ENCODE peak calls at places on chromosomes 7 and 10, in six cellular contexts. P is gastrocnemius medialis, T is upper lobe of left lung, Z is pancreas, G is HCT116, X is body of pancreas. R is an unnamed sample.

GRCh38 chr7:41029072-41029492 is 673.8 kb downstream of the INHBA start:
- DNase-seq in P (no peak), T (no peak), Z (no peak), G (peak; percentile 41), X (no peak), R (no peak)

GRCh38 chr10:43585981-43586738 is 11.7 kb upstream of the ZNF239 start:
- DNase-seq in P (no peak), T (peak; percentile 29), Z (no peak), G (no peak), X (no peak), R (no peak)

GRCh38 chr10:8054498-8055407 is at the start of gene GATA3:
- DNase-seq in P (peak; percentile 23), T (peak; percentile 53), Z (no peak), G (no peak), X (no peak), R (peak; percentile 69)

GRCh38 chr7:85103352-85103751 is 83.5 kb downstream of the SEMA3D start:
- DNase-seq in P (peak; percentile 2), T (no peak), Z (no peak), G (peak; percentile 18), X (no peak), R (peak; percentile 48)

GRCh38 chr10:118332948-118333710 is 9.0 kb downstream of the FAM204A start:
- DNase-seq in P (no peak), T (no peak), Z (no peak), G (no peak), X (no peak), R (no peak)

GRCh38 chr10:113030453-113030852 is 80.4 kb downstream of the TCF7L2 start:
- DNase-seq in P (no peak), T (no peak), Z (no peak), G (no peak), X (no peak), R (no peak)

GRCh38 chr10:127906548-127907377 is at the start of gene PTPRE:
- DNase-seq in P (no peak), T (peak; percentile 84), Z (peak; percentile 67), G (peak; percentile 40), X (peak; percentile 70), R (peak; percentile 84)

GRCh38 chr10:3068968-3069737 is 1.8 kb downstream of the PFKP start:
- DNase-seq in P (no peak), T (no peak), Z (no peak), G (no peak), X (no peak), R (peak; percentile 76)

GRCh38 chr7:143329471-143330170 is 13.7 kb downstream of the CLCN1 start:
- DNase-seq in P (no peak), T (no peak), Z (no peak), G (no peak), X (no peak), R (no peak)

GRCh38 chr7:114175140-114175539 is 239.5 kb upstream of the FOXP2 start:
- DNase-seq in P (no peak), T (no peak), Z (no peak), G (no peak), X (no peak), R (no peak)

GRCh38 chr7:44110724-44111635 is 6.8 kb downstream of the AEBP1 start:
- DNase-seq in P (no peak), T (no peak), Z (peak; percentile 35), G (no peak), X (no peak), R (no peak)

GRCh38 chr10:120950103-120950561 is 99.0 kb downstream of the WDR11 start:
- DNase-seq in P (no peak), T (no peak), Z (no peak), G (no peak), X (no peak), R (no peak)

GRCh38 chr10:6542999-6543430 is 37.1 kb downstream of the PRKCQ start:
- DNase-seq in P (no peak), T (peak; percentile 30), Z (no peak), G (no peak), X (no peak), R (no peak)

GRCh38 chr7:134347567-134347966 is 30.8 kb upstream of the SLC35B4 start:
- DNase-seq in P (no peak), T (no peak), Z (no peak), G (no peak), X (no peak), R (no peak)

GRCh38 chr10:78934994-78935602 is 133.7 kb upstream of the ZMIZ1 start:
- DNase-seq in P (no peak), T (no peak), Z (no peak), G (no peak), X (no peak), R (no peak)
- H3K4me1 ChIP-seq in P (peaks cover 14% of the 10 kb centered on the region), T (peaks cover 43% of the 10 kb centered on the region), Z (no peaks in the 10 kb centered on the region), G (peaks cover 9% of the 10 kb centered on the region), X (no peaks in the 10 kb centered on the region), R (no peaks in the 10 kb centered on the region)

DNA sequence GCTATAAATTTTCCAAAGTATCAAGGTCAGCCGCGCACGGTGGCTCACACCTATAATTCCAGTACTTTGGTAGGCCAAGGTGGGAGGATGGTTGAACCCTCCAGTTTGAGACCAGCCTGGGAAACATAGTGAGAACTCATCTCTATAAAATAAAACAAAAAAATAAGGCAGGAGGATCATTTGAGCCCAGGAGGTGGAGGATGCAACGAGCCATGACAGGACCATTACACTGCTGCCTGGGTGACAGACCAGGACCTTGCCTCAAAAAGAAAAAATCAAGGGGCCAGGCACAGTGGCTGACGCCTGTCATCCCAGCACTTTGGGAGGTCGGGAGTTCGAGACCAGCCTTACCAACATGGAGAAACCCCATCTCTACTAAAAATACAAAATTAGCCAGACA is 60.3 kb downstream of the ABI1 start:
- DNase-seq in P (no peak), T (no peak), Z (no peak), G (no peak), X (no peak), R (no peak)
- H3K27ac ChIP-seq in P (no peak overlapping the region), T (no peak overlapping the region), Z (no peak overlapping the region), G (no peak overlapping the region), X (no peak overlapping the region), R (no peak overlapping the region)

GRCh38 chr10:122147731-122148130 is 123.4 kb upstream of the BTBD16 start:
- DNase-seq in P (no peak), T (no peak), Z (no peak), G (no peak), X (no peak), R (no peak)
- H3K4me1 ChIP-seq in P (peaks cover 58% of the 10 kb centered on the region), T (peaks cover 54% of the 10 kb centered on the region), Z (peaks cover 10% of the 10 kb centered on the region), G (peaks cover 5% of the 10 kb centered on the region), X (peaks cover 15% of the 10 kb centered on the region), R (no peaks in the 10 kb centered on the region)

GRCh38 chr10:102422586-102423129 is 2.0 kb downstream of the FBXL15 start:
- DNase-seq in P (peak; percentile 68), T (peak; percentile 92), Z (peak; percentile 88), G (peak; percentile 86), X (peak; percentile 87), R (peak; percentile 93)

GRCh38 chr10:102421645-102422585 is 1.3 kb downstream of the FBXL15 start:
- DNase-seq in P (no peak), T (peak; percentile 78), Z (peak; percentile 78), G (no peak), X (peak; percentile 69), R (no peak)

GRCh38 chr10:102424916-102425315 is 4.3 kb downstream of the FBXL15 start:
- DNase-seq in P (no peak), T (no peak), Z (no peak), G (no peak), X (no peak), R (no peak)

GRCh38 chr10:102424145-102424544 is 3.5 kb downstream of the FBXL15 start:
- DNase-seq in P (no peak), T (no peak), Z (no peak), G (no peak), X (no peak), R (no peak)

GRCh38 chr10:102423372-102423968 is 2.8 kb downstream of the FBXL15 start:
- DNase-seq in P (no peak), T (no peak), Z (no peak), G (no peak), X (no peak), R (no peak)
- H3K27ac ChIP-seq in P (peak overlapping the region; percentile 93), T (peak overlapping the region; percentile 94), Z (no peak overlapping the region), G (peak overlapping the region; percentile 77), X (no peak overlapping the region), R (no peak overlapping the region)

DNA sequence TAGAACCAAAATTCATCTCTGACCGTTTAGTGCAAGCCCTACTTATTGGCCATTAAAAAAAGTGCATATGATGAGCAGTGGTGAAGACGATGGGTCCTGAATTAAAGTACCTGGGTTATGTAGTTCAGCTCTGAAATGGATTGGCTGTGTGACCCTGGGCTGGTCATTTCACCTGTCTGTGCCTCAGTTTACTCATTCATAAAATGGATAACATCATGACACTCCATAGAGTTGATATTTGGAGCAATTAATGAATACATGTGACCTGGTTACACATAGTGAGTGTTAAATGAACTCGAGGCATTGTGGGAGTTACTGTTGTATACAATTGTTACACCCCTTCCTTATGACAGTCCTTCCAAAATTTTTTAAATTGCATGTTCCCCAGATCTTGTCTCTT is 9.1 kb downstream of the MAP3K8 start:
- DNase-seq in P (no peak), T (no peak), Z (no peak), G (no peak), X (no peak), R (no peak)
- H3K4me1 ChIP-seq in P (peaks cover 81% of the 10 kb centered on the region), T (peaks cover 77% of the 10 kb centered on the region), Z (peaks cover 3% of the 10 kb centered on the region), G (peaks cover 19% of the 10 kb centered on the region), X (peaks cover 6% of the 10 kb centered on the region), R (peaks cover 9% of the 10 kb centered on the region)

DNA sequence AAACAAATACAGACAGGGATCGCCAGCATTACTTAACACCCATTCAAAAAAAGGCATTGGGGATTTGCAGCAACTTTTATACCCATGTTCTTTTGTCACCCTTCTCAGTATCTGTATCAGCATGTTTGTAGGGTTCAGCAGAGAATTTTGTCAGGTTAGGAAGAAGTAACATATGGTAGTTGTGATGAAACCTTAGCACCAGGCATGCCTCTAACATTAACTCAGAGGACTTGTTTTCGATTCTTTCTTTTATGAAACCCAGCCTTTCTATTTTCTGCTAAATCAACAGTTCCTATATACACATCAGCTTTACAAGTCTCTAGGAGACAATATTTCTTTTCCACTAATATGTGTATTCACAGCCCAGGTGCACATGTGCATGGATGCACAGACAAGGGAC is 22.4 kb upstream of the HDAC9 start:
- DNase-seq in P (no peak), T (no peak), Z (no peak), G (no peak), X (no peak), R (no peak)
- H3K27ac ChIP-seq in P (no peak overlapping the region), T (no peak overlapping the region), Z (no peak overlapping the region), G (no peak overlapping the region), X (no peak overlapping the region), R (no peak overlapping the region)

R was measured in aorta.